ENCODE peak calls at places on chromosomes 6 and 20, in six cellular contexts. S is sigmoid colon, G is lower leg skin, A is uterus, R is erythroblast, D is adrenal gland. T is an unnamed sample.

GRCh38 chr6:93968126-93968525 is 548.8 kb upstream of the EPHA7 start:
- DNase-seq in S (no peak), G (no peak), A (no peak), R (no peak), D (no peak), T (no peak)

GRCh38 chr20:63980317-63980805 is 571 bp upstream of the PRPF6 start:
- DNase-seq in S (no peak), G (no peak), A (no peak), R (no peak), D (no peak), T (peak; percentile 26)

GRCh38 chr6:166553563-166554271 is 32.8 kb downstream of the RAMACL start:
- DNase-seq in S (peak; percentile 85), G (peak; percentile 93), A (peak; percentile 44), R (no peak), D (no peak), T (no peak)

GRCh38 chr20:14581731-14582130 is 244.3 kb upstream of the FLRT3 start:
- DNase-seq in S (no peak), G (no peak), A (no peak), R (no peak), D (no peak), T (no peak)

GRCh38 chr20:33480071-33480470 is 9.8 kb upstream of the CBFA2T2 start:
- DNase-seq in S (no peak), G (no peak), A (no peak), R (no peak), D (no peak), T (no peak)

GRCh38 chr20:8454137-8454712 is 322.2 kb downstream of the PLCB1 start:
- DNase-seq in S (no peak), G (no peak), A (no peak), R (no peak), D (peak; percentile 45), T (no peak)

GRCh38 chr20:18904624-18905023 is 91.0 kb downstream of the SCP2D1 start:
- DNase-seq in S (no peak), G (no peak), A (peak; percentile 21), R (no peak), D (peak; percentile 52), T (no peak)

GRCh38 chr6:15654250-15654649 is 8.6 kb downstream of the DTNBP1 start:
- DNase-seq in S (no peak), G (no peak), A (no peak), R (no peak), D (no peak), T (no peak)

GRCh38 chr6:25279748-25280616 is 808 bp downstream of the CARMIL1 start:
- DNase-seq in S (peak; percentile 68), G (peak; percentile 86), A (peak; percentile 37), R (no peak), D (no peak), T (peak; percentile 65)

GRCh38 chr6:73854998-73855718 is 159.2 kb downstream of the CD109 start:
- DNase-seq in S (no peak), G (no peak), A (no peak), R (peak; percentile 66), D (peak; percentile 27), T (no peak)

GRCh38 chr6:90217621-90218496 is 78.8 kb downstream of the BACH2 start:
- DNase-seq in S (no peak), G (no peak), A (no peak), R (no peak), D (no peak), T (no peak)

GRCh38 chr6:149480502-149481280 is 4.1 kb downstream of the ZC3H12D start:
- DNase-seq in S (no peak), G (peak; percentile 72), A (no peak), R (no peak), D (no peak), T (peak; percentile 46)

DNA sequence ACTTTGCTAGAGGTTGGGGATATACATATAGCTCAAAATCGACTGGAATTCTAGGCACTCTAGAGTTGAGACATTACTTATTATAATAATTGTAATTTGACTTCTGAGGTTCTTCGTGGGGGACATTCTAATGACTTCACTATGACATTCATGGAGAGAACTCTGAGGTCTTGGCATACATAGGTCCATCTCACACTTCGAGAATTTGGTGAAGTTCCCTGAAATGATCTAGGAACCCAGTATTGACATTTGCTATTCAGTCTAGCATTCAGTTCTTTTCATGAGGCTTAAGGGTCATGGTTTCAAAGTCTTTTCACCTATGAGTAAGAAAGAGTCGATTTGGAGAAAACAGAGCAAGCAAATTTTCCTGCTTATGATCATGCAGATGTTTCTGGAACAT is 446.7 kb upstream of the JAG1 start:
- DNase-seq in S (no peak), G (no peak), A (no peak), R (no peak), D (no peak), T (no peak)
- TF ChIP-seq POLR2A in S (no peak), G (no peak), A (no peak), R (no peak), D (no peak), T (no peak)

GRCh38 chr20:38033330-38034107 is at the start of the genes RPRD1B and TTI1:
- DNase-seq in S (peak; percentile 94), G (peak; percentile 97), A (peak; percentile 93), R (peak; percentile 94), D (peak; percentile 92), T (peak; percentile 95)
- TF ChIP-seq POLR2A in S (no peak), G (no peak), A (peak; percentile 64), R (peak; percentile 85), D (peak; percentile 15), T (peak; percentile 50)

GRCh38 chr6:169898788-169899480 is 147.5 kb downstream of the ERMARD start:
- DNase-seq in S (peak; percentile 61), G (peak; percentile 76), A (no peak), R (no peak), D (no peak), T (no peak)
- TF ChIP-seq POLR2A in S (no peak), G (no peak), A (no peak), R (no peak), D (no peak), T (no peak)

GRCh38 chr6:38639498-38640215 is at the start of gene BTBD9:
- DNase-seq in S (peak; percentile 90), G (peak; percentile 94), A (peak; percentile 83), R (peak; percentile 85), D (peak; percentile 87), T (peak; percentile 87)
- TF ChIP-seq POLR2A in S (peak; percentile 48), G (no peak), A (peak; percentile 66), R (peak; percentile 34), D (peak; percentile 49), T (peak; percentile 45)

DNA sequence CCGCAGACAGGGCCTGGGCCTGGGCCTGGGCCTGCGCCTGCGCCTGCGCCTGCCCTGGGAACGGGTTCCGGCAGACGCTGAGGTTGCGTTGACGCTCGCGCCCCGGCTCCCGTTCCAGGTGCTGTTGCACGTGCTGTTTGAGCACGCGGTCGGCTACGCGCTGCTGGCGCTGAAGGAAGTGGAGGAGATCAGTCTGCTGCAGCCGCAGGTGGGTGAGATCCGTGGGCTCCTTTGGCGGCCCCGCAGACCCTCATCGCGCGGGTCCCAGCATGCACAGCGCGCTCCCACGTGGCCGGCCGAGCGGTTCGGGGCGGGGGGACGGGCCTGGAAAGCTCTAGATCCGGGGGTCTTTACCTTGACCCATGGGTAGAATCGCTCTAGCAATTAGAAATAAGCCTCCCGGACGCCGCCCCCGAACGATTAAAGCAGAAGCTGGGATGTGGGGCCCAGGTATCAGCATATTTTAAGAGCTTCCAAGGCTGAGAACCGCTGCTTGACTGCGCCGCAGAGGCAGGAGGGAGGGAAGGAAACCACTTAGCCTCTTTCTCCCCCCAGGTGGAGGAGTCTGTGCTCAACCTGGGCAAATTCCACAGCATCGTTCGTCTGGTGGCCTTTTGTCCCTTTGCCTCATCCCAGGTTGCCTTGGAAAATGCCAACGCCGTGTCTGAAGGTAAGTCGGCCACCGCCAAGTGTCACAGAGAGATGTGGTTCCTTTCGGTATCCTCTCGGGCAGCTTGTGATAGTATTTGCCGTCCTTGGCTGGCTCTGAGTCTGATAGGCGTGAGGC is 485 bp downstream of the NOP56 start:
- DNase-seq in S (no peak), G (peak; percentile 87), A (no peak), R (peak; percentile 52), D (peak; percentile 39), T (peak; percentile 69)
- TF ChIP-seq POLR2A in S (no peak), G (no peak), A (no peak), R (peak; percentile 69), D (no peak), T (no peak)

GRCh38 chr20:38159539-38159938 is 5.5 kb downstream of the TGM2 start:
- DNase-seq in S (no peak), G (no peak), A (no peak), R (peak; percentile 92), D (no peak), T (no peak)

GRCh38 chr20:38161412-38161774 is 3.7 kb downstream of the TGM2 start:
- DNase-seq in S (no peak), G (no peak), A (no peak), R (no peak), D (no peak), T (no peak)

GRCh38 chr20:38162149-38162548 is 2.9 kb downstream of the TGM2 start:
- DNase-seq in S (peak; percentile 36), G (no peak), A (no peak), R (no peak), D (no peak), T (no peak)

GRCh38 chr20:38158701-38159325 is 6.3 kb downstream of the TGM2 start:
- DNase-seq in S (no peak), G (no peak), A (no peak), R (peak; percentile 79), D (no peak), T (no peak)

GRCh38 chr20:38159949-38160756 is 4.9 kb downstream of the TGM2 start:
- DNase-seq in S (no peak), G (no peak), A (no peak), R (peak; percentile 97), D (no peak), T (no peak)
- TF ChIP-seq POLR2A in S (no peak), G (no peak), A (no peak), R (peak; percentile 47), D (no peak), T (no peak)

GRCh38 chr6:6927437-6928361 is 180.1 kb upstream of the RREB1 start:
- DNase-seq in S (no peak), G (no peak), A (peak; percentile 35), R (peak; percentile 27), D (no peak), T (no peak)
- TF ChIP-seq POLR2A in S (no peak), G (no peak), A (no peak), R (no peak), D (no peak), T (no peak)

GRCh38 chr6:145954985-145955384 is 9.2 kb downstream of the SHPRH start:
- DNase-seq in S (no peak), G (no peak), A (no peak), R (no peak), D (no peak), T (no peak)
- TF ChIP-seq POLR2A in S (no peak), G (no peak), A (no peak), R (no peak), D (no peak), T (no peak)

DNA sequence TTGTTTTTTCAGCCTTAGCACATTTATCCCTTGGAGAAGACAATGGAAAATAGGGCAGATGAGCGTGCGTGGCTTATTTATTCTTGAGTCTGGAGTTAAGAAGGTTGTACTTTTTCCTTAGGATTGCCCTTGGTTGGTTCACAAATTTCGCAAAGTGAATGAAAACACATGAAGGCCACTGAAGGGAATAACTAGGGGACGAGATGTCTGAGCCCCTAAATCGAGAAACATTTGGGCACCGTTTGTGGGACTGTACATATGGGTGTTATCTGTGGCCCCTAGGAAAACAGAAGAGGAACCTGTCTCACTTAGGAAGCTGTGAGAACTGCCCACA is 19.4 kb upstream of the TRIM27 start:
- DNase-seq in S (no peak), G (no peak), A (no peak), R (no peak), D (no peak), T (no peak)
- TF ChIP-seq POLR2A in S (no peak), G (no peak), A (no peak), R (no peak), D (no peak), T (no peak)

T was measured in Peyer's patch.